ENCODE peak calls at places on chromosomes 4 and X, in six cellular contexts. One of them, this sample, is unnamed. For H3K36me3, the result is how much of the 10 kb centered on the place peaks cover.

GRCh38 chr4:107950746-107951540 is 19.6 kb downstream of the CYP2U1 start:
- DNase-seq in left lung: no peak
- DNase-seq in CD4-positive, CD25-positive, alpha-beta regulatory T cell: no peak
- DNase-seq in CD8-positive, alpha-beta T cell: no peak
- DNase-seq in IMR-90: peak
- DNase-seq in cardiac muscle cell: no peak
- DNase-seq in this sample: peak

GRCh38 chr4:32462944-32463343 is 1742.8 kb downstream of the PCDH7 start:
- DNase-seq in left lung: no peak
- DNase-seq in CD4-positive, CD25-positive, alpha-beta regulatory T cell: no peak
- DNase-seq in CD8-positive, alpha-beta T cell: no peak
- DNase-seq in IMR-90: peak
- DNase-seq in cardiac muscle cell: peak
- DNase-seq in this sample: peak

GRCh38 chr4:88697588-88698329 is at the start of gene NAP1L5:
- DNase-seq in left lung: peak
- DNase-seq in CD4-positive, CD25-positive, alpha-beta regulatory T cell: peak
- DNase-seq in CD8-positive, alpha-beta T cell: peak
- DNase-seq in IMR-90: peak
- DNase-seq in cardiac muscle cell: peak
- DNase-seq in this sample: peak

GRCh38 chr4:26412381-26413372 is 77.6 kb downstream of the CCKAR start:
- DNase-seq in left lung: no peak
- DNase-seq in CD4-positive, CD25-positive, alpha-beta regulatory T cell: no peak
- DNase-seq in CD8-positive, alpha-beta T cell: no peak
- DNase-seq in IMR-90: no peak
- DNase-seq in cardiac muscle cell: peak
- DNase-seq in this sample: peak

GRCh38 chr4:136636155-136636554 is 896.1 kb downstream of the PCDH18 start:
- DNase-seq in left lung: peak
- DNase-seq in CD4-positive, CD25-positive, alpha-beta regulatory T cell: no peak
- DNase-seq in CD8-positive, alpha-beta T cell: no peak
- DNase-seq in IMR-90: no peak
- DNase-seq in cardiac muscle cell: no peak
- DNase-seq in this sample: no peak

GRCh38 chr4:39668835-39669234 is 29.1 kb upstream of the UBE2K start:
- DNase-seq in left lung: no peak
- DNase-seq in CD4-positive, CD25-positive, alpha-beta regulatory T cell: no peak
- DNase-seq in CD8-positive, alpha-beta T cell: no peak
- DNase-seq in IMR-90: no peak
- DNase-seq in cardiac muscle cell: no peak
- DNase-seq in this sample: no peak

GRCh38 chrX:10477525-10477924 is 142.9 kb downstream of the MID1 start:
- DNase-seq in left lung: no peak
- DNase-seq in CD4-positive, CD25-positive, alpha-beta regulatory T cell: no peak
- DNase-seq in CD8-positive, alpha-beta T cell: no peak
- DNase-seq in IMR-90: no peak
- DNase-seq in cardiac muscle cell: no peak
- DNase-seq in this sample: no peak

GRCh38 chrX:154373340-154374306 is 811 bp downstream of the FLNA start:
- DNase-seq in left lung: no peak
- DNase-seq in CD4-positive, CD25-positive, alpha-beta regulatory T cell: no peak
- DNase-seq in CD8-positive, alpha-beta T cell: no peak
- DNase-seq in IMR-90: peak
- DNase-seq in cardiac muscle cell: peak
- DNase-seq in this sample: peak

GRCh38 chrX:105567046-105567445 is 255.3 kb upstream of the NRK start:
- DNase-seq in left lung: no peak
- DNase-seq in CD4-positive, CD25-positive, alpha-beta regulatory T cell: no peak
- DNase-seq in CD8-positive, alpha-beta T cell: no peak
- DNase-seq in IMR-90: no peak
- DNase-seq in cardiac muscle cell: no peak
- DNase-seq in this sample: no peak

GRCh38 chr4:38424171-38424871 is 239.7 kb upstream of the KLF3 start:
- DNase-seq in left lung: no peak
- DNase-seq in CD4-positive, CD25-positive, alpha-beta regulatory T cell: no peak
- DNase-seq in CD8-positive, alpha-beta T cell: no peak
- DNase-seq in IMR-90: no peak
- DNase-seq in cardiac muscle cell: no peak
- DNase-seq in this sample: no peak

GRCh38 chr4:184475096-184475461 is 729 bp upstream of the IRF2 start:
- DNase-seq in left lung: no peak
- DNase-seq in CD4-positive, CD25-positive, alpha-beta regulatory T cell: peak
- DNase-seq in CD8-positive, alpha-beta T cell: no peak
- DNase-seq in IMR-90: peak
- DNase-seq in cardiac muscle cell: peak
- DNase-seq in this sample: peak

GRCh38 chr4:1204286-1204827 is 32.0 kb upstream of the SPON2 start:
- DNase-seq in left lung: no peak
- DNase-seq in CD4-positive, CD25-positive, alpha-beta regulatory T cell: no peak
- DNase-seq in CD8-positive, alpha-beta T cell: peak
- DNase-seq in IMR-90: no peak
- DNase-seq in cardiac muscle cell: no peak
- DNase-seq in this sample: no peak

GRCh38 chrX:25006586-25007058 is 9.1 kb downstream of the ARX start:
- DNase-seq in left lung: no peak
- DNase-seq in CD4-positive, CD25-positive, alpha-beta regulatory T cell: no peak
- DNase-seq in CD8-positive, alpha-beta T cell: no peak
- DNase-seq in IMR-90: no peak
- DNase-seq in cardiac muscle cell: no peak
- DNase-seq in this sample: no peak

GRCh38 chrX:102624105-102624504 is 24.8 kb downstream of the ARMCX5 start:
- DNase-seq in left lung: no peak
- DNase-seq in CD4-positive, CD25-positive, alpha-beta regulatory T cell: no peak
- DNase-seq in CD8-positive, alpha-beta T cell: no peak
- DNase-seq in IMR-90: no peak
- DNase-seq in cardiac muscle cell: peak
- DNase-seq in this sample: no peak

GRCh38 chrX:3219231-3219630 is 127.2 kb downstream of the MXRA5 start:
- DNase-seq in left lung: no peak
- DNase-seq in CD4-positive, CD25-positive, alpha-beta regulatory T cell: no peak
- DNase-seq in CD8-positive, alpha-beta T cell: no peak
- DNase-seq in IMR-90: no peak
- DNase-seq in cardiac muscle cell: no peak
- DNase-seq in this sample: no peak

GRCh38 chrX:43702660-43703059 is 46.6 kb downstream of the MAOA start:
- DNase-seq in left lung: no peak
- DNase-seq in CD4-positive, CD25-positive, alpha-beta regulatory T cell: no peak
- DNase-seq in CD8-positive, alpha-beta T cell: no peak
- DNase-seq in IMR-90: no peak
- DNase-seq in cardiac muscle cell: no peak
- DNase-seq in this sample: no peak
- H3K4me3 ChIP-seq in left lung: no peak
- H3K4me3 ChIP-seq in CD4-positive, CD25-positive, alpha-beta regulatory T cell: no peak
- H3K4me3 ChIP-seq in CD8-positive, alpha-beta T cell: no peak
- H3K4me3 ChIP-seq in IMR-90: no peak
- H3K4me3 ChIP-seq in cardiac muscle cell: no peak
- H3K4me3 ChIP-seq in this sample: peak

GRCh38 chr4:186591651-186592050 is 36.3 kb upstream of the MTNR1A start:
- DNase-seq in left lung: no peak
- DNase-seq in CD4-positive, CD25-positive, alpha-beta regulatory T cell: no peak
- DNase-seq in CD8-positive, alpha-beta T cell: no peak
- DNase-seq in IMR-90: no peak
- DNase-seq in cardiac muscle cell: no peak
- DNase-seq in this sample: no peak
- H3K36me3 ChIP-seq in left lung: under half
- H3K36me3 ChIP-seq in CD4-positive, CD25-positive, alpha-beta regulatory T cell: under half
- H3K36me3 ChIP-seq in CD8-positive, alpha-beta T cell: under half
- H3K36me3 ChIP-seq in IMR-90: half or more
- H3K36me3 ChIP-seq in cardiac muscle cell: under half
- H3K36me3 ChIP-seq in this sample: half or more

GRCh38 chrX:16870095-16870860 is at the start of gene RBBP7:
- DNase-seq in left lung: peak
- DNase-seq in CD4-positive, CD25-positive, alpha-beta regulatory T cell: peak
- DNase-seq in CD8-positive, alpha-beta T cell: peak
- DNase-seq in IMR-90: peak
- DNase-seq in cardiac muscle cell: peak
- DNase-seq in this sample: peak

GRCh38 chrX:16869393-16870094 is 618 bp downstream of the RBBP7 start:
- DNase-seq in left lung: peak
- DNase-seq in CD4-positive, CD25-positive, alpha-beta regulatory T cell: peak
- DNase-seq in CD8-positive, alpha-beta T cell: peak
- DNase-seq in IMR-90: peak
- DNase-seq in cardiac muscle cell: peak
- DNase-seq in this sample: peak

GRCh38 chrX:16873106-16873505 is 2.9 kb upstream of the RBBP7 start:
- DNase-seq in left lung: no peak
- DNase-seq in CD4-positive, CD25-positive, alpha-beta regulatory T cell: no peak
- DNase-seq in CD8-positive, alpha-beta T cell: no peak
- DNase-seq in IMR-90: no peak
- DNase-seq in cardiac muscle cell: no peak
- DNase-seq in this sample: no peak

GRCh38 chrX:16868920-16869319 is 1.2 kb downstream of the RBBP7 start:
- DNase-seq in left lung: no peak
- DNase-seq in CD4-positive, CD25-positive, alpha-beta regulatory T cell: no peak
- DNase-seq in CD8-positive, alpha-beta T cell: no peak
- DNase-seq in IMR-90: no peak
- DNase-seq in cardiac muscle cell: no peak
- DNase-seq in this sample: no peak

DNA sequence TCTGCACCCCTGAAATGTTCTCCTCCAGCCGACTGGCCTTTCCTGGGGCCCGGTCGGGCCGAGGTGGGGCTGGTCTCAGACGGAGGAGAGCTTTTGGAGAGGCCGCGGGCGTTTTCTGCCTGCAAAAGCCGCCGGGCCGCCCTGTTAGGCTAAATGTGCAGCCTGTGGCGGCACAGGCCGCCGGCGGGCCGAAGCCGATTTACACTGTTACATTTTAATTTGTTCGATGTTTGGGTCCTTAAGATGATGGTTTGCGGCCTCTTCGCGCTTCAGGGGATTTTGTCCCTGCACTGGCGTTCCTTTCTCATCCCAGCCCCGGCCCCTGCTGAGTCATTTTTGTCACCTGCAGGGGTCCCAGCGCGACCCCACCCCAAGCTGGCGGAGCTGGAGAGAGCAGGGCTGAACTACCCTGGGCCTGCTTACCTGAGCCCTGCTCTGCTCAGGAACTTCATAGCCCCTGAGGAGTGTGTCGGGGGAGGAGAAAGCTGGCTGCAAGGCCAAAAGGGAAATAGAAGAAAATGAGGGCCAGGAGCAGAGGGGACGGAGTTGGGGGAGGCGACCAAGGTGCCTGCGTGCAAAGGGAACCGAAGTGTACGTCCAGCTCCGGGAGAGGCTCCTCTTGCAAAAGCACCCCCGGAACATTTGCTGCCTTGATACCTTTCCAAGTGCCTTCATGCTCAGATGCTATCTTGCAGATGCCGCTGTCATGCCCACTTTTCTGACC is 861 bp upstream of the RBBP7 start:
- DNase-seq in left lung: peak
- DNase-seq in CD4-positive, CD25-positive, alpha-beta regulatory T cell: peak
- DNase-seq in CD8-positive, alpha-beta T cell: peak
- DNase-seq in IMR-90: no peak
- DNase-seq in cardiac muscle cell: no peak
- DNase-seq in this sample: peak
- H3K4me3 ChIP-seq in left lung: peak
- H3K4me3 ChIP-seq in CD4-positive, CD25-positive, alpha-beta regulatory T cell: peak
- H3K4me3 ChIP-seq in CD8-positive, alpha-beta T cell: peak
- H3K4me3 ChIP-seq in IMR-90: peak
- H3K4me3 ChIP-seq in cardiac muscle cell: peak
- H3K4me3 ChIP-seq in this sample: peak

DNA sequence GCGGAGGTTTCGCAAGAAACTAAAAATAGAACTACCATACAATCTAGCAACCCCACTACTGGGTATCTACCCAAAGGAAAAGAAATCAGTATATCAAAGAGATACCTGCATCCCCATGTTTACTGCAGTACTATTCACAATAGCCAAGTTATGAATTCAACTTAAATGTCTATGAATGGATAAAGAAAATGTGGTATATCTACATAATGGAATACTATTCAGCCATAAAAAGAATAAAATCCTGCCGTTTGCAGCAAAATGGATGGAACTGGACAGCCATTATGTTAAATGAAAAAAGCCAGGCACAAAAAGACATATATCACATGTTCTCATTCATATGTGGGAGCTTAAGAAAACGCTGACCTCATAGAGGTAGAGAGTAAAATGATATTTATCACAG is 65.3 kb downstream of the LCORL start:
- DNase-seq in left lung: no peak
- DNase-seq in CD4-positive, CD25-positive, alpha-beta regulatory T cell: no peak
- DNase-seq in CD8-positive, alpha-beta T cell: no peak
- DNase-seq in IMR-90: no peak
- DNase-seq in cardiac muscle cell: no peak
- DNase-seq in this sample: no peak
- H3K36me3 ChIP-seq in left lung: under half
- H3K36me3 ChIP-seq in CD4-positive, CD25-positive, alpha-beta regulatory T cell: under half
- H3K36me3 ChIP-seq in CD8-positive, alpha-beta T cell: under half
- H3K36me3 ChIP-seq in IMR-90: under half
- H3K36me3 ChIP-seq in cardiac muscle cell: under half
- H3K36me3 ChIP-seq in this sample: under half

This sample was measured in adipocyte.